ENCODE peak calls at places on chromosome 7, in seven cellular contexts. O is fibroblast of mammary gland; G is stimulated activated CD4-positive, alpha-beta T cell treated with anti-CD3 and anti-CD28 coated beads, TNF-alpha, amount 100 ng/mL, for 48 hours; U is NCI-H146; E is CD4-positive, CD25-positive, alpha-beta regulatory T cell; B is frontal cortex; L is occipital lobe. J is an unnamed sample.

GRCh38 chr7:47361746-47362215 is 220.1 kb downstream of the TNS3 start:
- DNase-seq in O (peak), E (no peak), B (no peak), G (peak), U (no peak), L (no peak), J (peak)

GRCh38 chr7:116876664-116877442 is 14.5 kb downstream of the CAPZA2 start:
- DNase-seq in O (no peak), E (no peak), G (no peak), L (no peak), U (no peak), B (no peak), J (no peak)

GRCh38 chr7:49927581-49927980 is 154.1 kb downstream of the VWC2 start:
- DNase-seq in U (no peak), G (no peak), L (no peak), O (no peak), E (no peak), B (no peak), J (no peak)

GRCh38 chr7:46396501-46396900 is 475.4 kb upstream of the IGFBP3 start:
- DNase-seq in L (no peak), U (no peak), O (peak), G (no peak), E (no peak), B (no peak), J (peak)

GRCh38 chr7:6167004-6167551 is 105.3 kb downstream of the CYTH3 start:
- DNase-seq in B (no peak), E (no peak), L (no peak), U (no peak), G (no peak), O (no peak), J (no peak)

GRCh38 chr7:42956062-42956461 is 23.9 kb downstream of the MRPL32 start:
- DNase-seq in B (no peak), U (no peak), O (no peak), E (no peak), L (no peak), G (no peak), J (no peak)

GRCh38 chr7:151143261-151144015 is 24.1 kb downstream of the GBX1 start:
- DNase-seq in B (no peak), G (no peak), O (peak), U (no peak), E (no peak), L (no peak), J (no peak)

GRCh38 chr7:133797818-133798485 is 329.2 kb upstream of the LRGUK start:
- DNase-seq in U (no peak), L (no peak), E (no peak), G (no peak), B (no peak), O (no peak), J (no peak)

GRCh38 chr7:80781561-80781979 is 137.3 kb downstream of the SEMA3C start:
- DNase-seq in L (peak), B (no peak), O (peak), U (no peak), E (no peak), G (no peak), J (no peak)

GRCh38 chr7:144818516-144818915 is 17.3 kb downstream of the TPK1 start:
- DNase-seq in E (peak), B (no peak), L (no peak), G (no peak), U (no peak), O (peak), J (no peak)

GRCh38 chr7:75042299-75042698 is 31.3 kb downstream of the RCC1L start:
- DNase-seq in E (no peak), U (no peak), B (no peak), L (no peak), G (no peak), O (peak), J (no peak)

GRCh38 chr7:127986581-127987461 is 44.4 kb downstream of the LRRC4 start:
- DNase-seq in U (no peak), G (no peak), L (no peak), O (no peak), B (no peak), E (no peak), J (no peak)

GRCh38 chr7:41979834-41980307 is 257.1 kb downstream of the GLI3 start:
- DNase-seq in U (no peak), O (peak), L (no peak), G (no peak), B (no peak), E (no peak), J (no peak)

GRCh38 chr7:94907420-94908203 is at the start of gene PPP1R9A:
- DNase-seq in O (peak), G (no peak), L (peak), E (no peak), U (peak), B (peak), J (peak)

GRCh38 chr7:23662124-23662982 is 17.6 kb upstream of the FAM221A start:
- DNase-seq in L (no peak), G (no peak), B (no peak), U (peak), E (no peak), O (no peak), J (no peak)

GRCh38 chr7:106369349-106369748 is 84.6 kb upstream of the NAMPT start:
- DNase-seq in E (no peak), U (no peak), O (peak), L (peak), B (no peak), G (no peak), J (no peak)

GRCh38 chr7:130912086-130912909 is 178.3 kb upstream of the KLF14 start:
- DNase-seq in O (peak), B (no peak), E (no peak), G (no peak), U (no peak), L (no peak), J (no peak)

GRCh38 chr7:106176414-106177294 is 64.5 kb upstream of the SYPL1 start:
- DNase-seq in G (peak), O (peak), L (peak), U (peak), B (peak), E (peak), J (peak)

GRCh38 chr7:240887-241421 is 48.6 kb downstream of the FAM20C start:
- DNase-seq in B (no peak), L (no peak), O (no peak), G (peak), U (no peak), E (no peak), J (no peak)

GRCh38 chr7:42152353-42153205 is 84.4 kb downstream of the GLI3 start:
- DNase-seq in E (no peak), G (no peak), B (no peak), L (no peak), U (no peak), O (no peak), J (peak)

GRCh38 chr7:130063036-130063435 is 7.3 kb upstream of the KLHDC10 start:
- DNase-seq in O (peak), E (peak), L (no peak), U (peak), B (no peak), G (peak), J (no peak)